ENCODE peak calls at places on chromosomes 3 and 15, in four cellular contexts. T is PC-3, C is AG04449, W is astrocyte of the spinal cord. X is an unnamed sample.

GRCh38 chr3:8576841-8577553 is 67.6 kb downstream of the SSUH2 start:
- DNase-seq in T (no peak), W (peak), C (peak), X (peak)

GRCh38 chr15:47794266-47794914 is 77.1 kb downstream of the SEMA6D start:
- DNase-seq in T (peak), W (no peak), C (no peak), X (no peak)

GRCh38 chr15:63067976-63068743 is 25.6 kb downstream of the TPM1 start:
- DNase-seq in T (no peak), W (peak), C (no peak), X (no peak)

GRCh38 chr3:58306662-58307286 is 454 bp downstream of the HTD2 start:
- DNase-seq in W (peak), T (peak), C (no peak), X (no peak)

GRCh38 chr3:58924581-58924980 is 125.2 kb downstream of the CFAP20DC start:
- DNase-seq in W (peak), C (peak), T (no peak), X (peak)

GRCh38 chr15:76163429-76164020 is 103.7 kb downstream of the TMEM266 start:
- DNase-seq in T (no peak), W (peak), C (no peak), X (no peak)

GRCh38 chr15:65789105-65789504 is 3.0 kb downstream of the DENND4A start:
- DNase-seq in W (no peak), C (no peak), T (no peak), X (no peak)

GRCh38 chr15:78265752-78266224 is 1.4 kb downstream of the DNAJA4 start:
- DNase-seq in C (peak), W (peak), T (peak), X (no peak)

GRCh38 chr3:110810356-110810755 is 261.3 kb upstream of the NECTIN3 start:
- DNase-seq in C (no peak), W (peak), T (peak), X (no peak)

GRCh38 chr3:32843504-32844321 is 25.9 kb downstream of the TRIM71 start:
- DNase-seq in W (no peak), C (no peak), T (no peak), X (no peak)

GRCh38 chr3:57298041-57298440 is 5.6 kb upstream of the ASB14 start:
- DNase-seq in W (peak), C (no peak), T (peak), X (no peak)

GRCh38 chr15:88331291-88331690 is 74.8 kb upstream of the NTRK3 start:
- DNase-seq in T (peak), C (no peak), W (peak), X (no peak)

DNA sequence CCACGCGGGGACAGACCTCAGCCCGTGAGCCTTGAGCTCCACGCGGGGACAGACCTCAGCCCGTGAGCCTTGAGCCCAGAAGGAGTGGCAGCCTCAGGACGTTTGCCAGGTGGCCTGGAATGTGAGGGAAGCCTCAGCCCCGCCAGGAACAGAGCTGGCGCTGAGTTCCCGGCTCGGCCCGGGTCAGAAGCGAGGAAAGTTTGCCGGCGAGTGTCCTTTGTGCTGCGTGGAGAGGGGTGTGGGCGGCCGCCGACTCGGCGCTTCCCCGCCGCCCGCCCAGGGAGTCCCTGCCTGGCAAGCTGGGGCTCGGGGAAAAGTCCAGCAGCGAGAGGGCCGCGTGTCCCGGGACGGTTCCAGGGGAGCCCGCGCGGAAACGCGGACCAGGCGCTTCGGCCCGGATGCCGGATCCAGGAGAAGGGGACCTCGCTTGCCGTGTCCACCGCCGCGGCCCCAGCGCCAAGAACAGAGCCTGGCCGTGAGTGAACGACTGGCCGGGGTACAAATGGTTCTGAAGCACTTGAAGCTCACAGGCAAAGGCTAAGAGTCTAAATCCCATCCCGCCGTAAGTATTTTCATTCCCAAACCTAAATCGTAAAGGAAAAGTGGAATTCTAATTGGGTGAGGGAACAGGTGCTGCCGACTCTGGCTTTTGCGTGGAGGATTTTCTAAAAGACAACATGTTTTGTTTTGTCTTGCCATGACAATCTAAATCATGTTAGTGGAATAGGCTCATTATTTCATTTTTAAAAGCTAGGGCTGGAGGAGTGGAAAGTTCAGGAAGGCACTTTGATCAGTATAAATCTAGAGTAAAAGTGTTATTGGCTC is 1.7 kb downstream of the LRRN1 start:
- DNase-seq in T (no peak), W (no peak), C (no peak), X (no peak)
- H3K4me3 ChIP-seq in T (no peak), W (peak), C (no peak), X (no peak)

DNA sequence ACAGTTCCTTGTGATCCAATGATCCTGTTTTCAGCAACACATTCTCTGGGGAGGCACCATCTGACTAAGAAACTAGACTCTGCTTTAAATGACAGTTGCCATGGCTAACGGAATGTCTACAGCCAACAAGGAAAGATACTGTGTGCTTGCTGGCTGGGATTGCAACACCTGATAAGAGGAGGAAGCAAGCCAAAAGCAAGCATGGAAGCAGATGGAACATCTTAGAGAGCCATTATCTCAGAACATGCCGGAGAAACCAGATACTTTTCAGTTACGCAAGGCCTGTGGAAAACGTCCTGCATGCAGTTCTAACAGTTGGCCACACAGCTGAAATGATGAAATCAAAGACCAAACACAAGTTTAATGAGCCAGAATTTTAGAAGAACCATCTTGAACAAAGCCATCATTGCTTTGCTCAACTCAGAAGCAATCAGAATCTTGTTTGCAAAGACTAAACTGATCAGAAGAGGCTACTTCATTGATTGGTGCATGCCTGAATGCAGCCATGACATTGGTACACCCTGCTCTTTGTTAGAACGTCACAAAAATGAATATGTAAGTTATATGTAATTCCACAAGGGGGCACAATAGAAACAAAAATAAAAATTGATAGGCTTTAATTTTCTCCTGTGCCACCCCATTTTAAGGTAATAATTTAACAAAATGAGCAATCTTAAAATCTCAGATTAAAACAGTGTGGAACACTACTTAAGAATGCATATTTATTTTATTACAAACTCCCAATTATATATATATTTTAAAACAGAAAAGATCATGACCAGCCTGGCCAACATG is 50.8 kb downstream of the GXYLT2 start:
- DNase-seq in C (peak), T (peak), W (peak), X (peak)
- H3K4me3 ChIP-seq in C (no peak), T (no peak), W (no peak), X (no peak)

GRCh38 chr3:71446734-71447133 is 136.8 kb downstream of the FOXP1 start:
- DNase-seq in W (no peak), T (no peak), C (no peak), X (no peak)
- H3K4me3 ChIP-seq in W (no peak), T (no peak), C (no peak), X (no peak)

DNA sequence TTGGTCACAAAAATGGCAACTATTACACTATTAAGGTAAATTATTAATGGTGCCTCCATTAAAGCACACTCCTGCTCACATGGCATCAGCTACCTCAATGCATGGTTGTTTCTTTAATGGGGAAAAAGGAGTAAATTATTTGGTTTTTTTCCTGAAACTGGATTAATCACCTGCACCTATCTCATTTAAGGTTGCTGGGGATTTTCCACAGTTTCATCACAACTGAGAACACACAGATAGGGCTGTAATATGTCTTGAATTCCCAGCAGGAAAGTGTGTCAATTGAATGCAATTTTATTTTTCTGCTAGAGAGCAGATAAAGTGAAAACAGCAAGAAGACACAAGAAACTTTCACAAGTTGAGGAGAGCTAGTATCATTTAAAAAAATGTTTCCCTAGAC is 36.4 kb downstream of the RFTN1 start:
- DNase-seq in W (peak), T (no peak), C (no peak), X (peak)
- H3K4me3 ChIP-seq in W (no peak), T (no peak), C (no peak), X (no peak)

GRCh38 chr15:89822030-89822429 is 7.4 kb upstream of the ANPEP start:
- DNase-seq in T (peak), C (no peak), W (no peak), X (no peak)
- H3K4me3 ChIP-seq in T (no peak), C (no peak), W (no peak), X (no peak)

X was measured in skeletal muscle cell.